ENCODE peak calls at places on chromosome 17, in eight cellular contexts. Y, M, C, D, E, W, O and Q are unnamed samples.

GRCh38 chr17:4230142-4230541 is 33.6 kb downstream of the ANKFY1 start:
- DNase-seq in O (peak; percentile 94), Y (peak; percentile 99), E (no peak), W (peak; percentile 71), C (peak; percentile 99), M (peak; percentile 94), D (peak; percentile 95), Q (no peak)

GRCh38 chr17:81609541-81610353 is 27.2 kb downstream of the NPLOC4 start:
- DNase-seq in Y (no peak), C (no peak), M (no peak), W (no peak), D (peak; percentile 10), O (no peak), E (no peak), Q (no peak)

GRCh38 chr17:66549312-66549705 is 246.9 kb downstream of the PRKCA start:
- DNase-seq in Y (peak; percentile 40), O (peak; percentile 77), M (no peak), W (no peak), E (no peak), C (peak; percentile 56), D (peak; percentile 86), Q (no peak)

GRCh38 chr17:40364906-40365305 is 369 bp upstream of the GJD3 start:
- DNase-seq in D (no peak), O (no peak), C (no peak), E (no peak), Y (no peak), W (no peak), M (no peak), Q (no peak)

GRCh38 chr17:47199627-47200324 is 9.4 kb upstream of the MYL4 start:
- DNase-seq in D (no peak), E (no peak), Y (no peak), O (no peak), W (no peak), M (no peak), C (no peak), Q (no peak)

GRCh38 chr17:35731239-35731931 is at the start of gene RASL10B:
- DNase-seq in O (peak; percentile 57), E (peak; percentile 85), M (peak; percentile 49), Y (peak; percentile 34), W (no peak), D (no peak), C (peak; percentile 56), Q (no peak)

GRCh38 chr17:32569171-32570080 is 82.6 kb downstream of the CDK5R1 start:
- DNase-seq in C (no peak), D (no peak), E (peak; percentile 37), M (no peak), O (no peak), Y (no peak), W (no peak), Q (no peak)

GRCh38 chr17:66426397-66427033 is 124.1 kb downstream of the PRKCA start:
- DNase-seq in Y (peak; percentile 45), O (peak; percentile 56), E (no peak), C (peak; percentile 38), D (no peak), W (no peak), M (no peak), Q (no peak)

GRCh38 chr17:13597723-13598347 is 3.9 kb downstream of the HS3ST3A1 start:
- DNase-seq in W (no peak), C (peak; percentile 72), M (peak; percentile 47), O (peak; percentile 79), E (no peak), D (no peak), Y (peak; percentile 74), Q (no peak)

GRCh38 chr17:82838386-82839063 is 1.3 kb downstream of the ZNF750 start:
- DNase-seq in M (peak; percentile 47), Y (peak; percentile 64), C (peak; percentile 29), O (peak; percentile 16), D (no peak), W (no peak), E (no peak), Q (no peak)

GRCh38 chr17:14307560-14308024 is 6.7 kb downstream of the HS3ST3B1 start:
- DNase-seq in Y (no peak), W (no peak), E (no peak), C (no peak), O (peak; percentile 82), D (peak; percentile 55), M (peak; percentile 65), Q (no peak)

GRCh38 chr17:37830151-37830993 is 85.5 kb upstream of the HNF1B start:
- DNase-seq in O (no peak), M (no peak), E (no peak), D (no peak), C (no peak), W (no peak), Y (no peak), Q (no peak)

GRCh38 chr17:31743767-31744166 is 115.3 kb downstream of the COPRS start:
- DNase-seq in D (no peak), E (no peak), M (no peak), W (no peak), O (peak; percentile 20), Y (no peak), C (peak; percentile 50), Q (no peak)

GRCh38 chr17:41967141-41967920 is 736 bp downstream of the CNP start:
- DNase-seq in O (peak; percentile 29), M (no peak), W (no peak), C (peak; percentile 30), E (peak; percentile 59), Y (no peak), D (no peak), Q (no peak)

GRCh38 chr17:75012320-75013076 is at the start of gene MRPL58:
- DNase-seq in W (peak; percentile 69), E (peak; percentile 93), C (peak; percentile 91), D (no peak), Y (peak; percentile 87), O (peak; percentile 90), M (peak; percentile 84), Q (no peak)

GRCh38 chr17:83174859-83175550 is 95.6 kb downstream of the METRNL start:
- DNase-seq in E (peak; percentile 31), W (no peak), O (no peak), C (no peak), M (no peak), Y (no peak), D (no peak), Q (no peak)

GRCh38 chr17:34616148-34616547 is 36.8 kb downstream of the TMEM132E start:
- DNase-seq in M (no peak), O (no peak), Y (no peak), C (no peak), W (no peak), D (no peak), E (no peak), Q (no peak)

GRCh38 chr17:18038861-18039534 is at the start of the genes ATPAF2 and GID4:
- DNase-seq in E (peak; percentile 99), D (peak; percentile 93), Y (peak; percentile 99), W (peak; percentile 100), C (peak; percentile 99), O (peak; percentile 99), M (peak; percentile 100), Q (peak; percentile 97)
- H3K4me3 ChIP-seq in E (peak within 1 kb of the TSS; percentile 95), D (peak within 1 kb of the TSS; percentile 80), Y (peak within 1 kb of the TSS; percentile 91), W (peak within 1 kb of the TSS; percentile 97), C (peak within 1 kb of the TSS; percentile 94), O (peak within 1 kb of the TSS; percentile 95), M (peak within 1 kb of the TSS; percentile 85), Q (peak within 1 kb of the TSS; percentile 82)

DNA sequence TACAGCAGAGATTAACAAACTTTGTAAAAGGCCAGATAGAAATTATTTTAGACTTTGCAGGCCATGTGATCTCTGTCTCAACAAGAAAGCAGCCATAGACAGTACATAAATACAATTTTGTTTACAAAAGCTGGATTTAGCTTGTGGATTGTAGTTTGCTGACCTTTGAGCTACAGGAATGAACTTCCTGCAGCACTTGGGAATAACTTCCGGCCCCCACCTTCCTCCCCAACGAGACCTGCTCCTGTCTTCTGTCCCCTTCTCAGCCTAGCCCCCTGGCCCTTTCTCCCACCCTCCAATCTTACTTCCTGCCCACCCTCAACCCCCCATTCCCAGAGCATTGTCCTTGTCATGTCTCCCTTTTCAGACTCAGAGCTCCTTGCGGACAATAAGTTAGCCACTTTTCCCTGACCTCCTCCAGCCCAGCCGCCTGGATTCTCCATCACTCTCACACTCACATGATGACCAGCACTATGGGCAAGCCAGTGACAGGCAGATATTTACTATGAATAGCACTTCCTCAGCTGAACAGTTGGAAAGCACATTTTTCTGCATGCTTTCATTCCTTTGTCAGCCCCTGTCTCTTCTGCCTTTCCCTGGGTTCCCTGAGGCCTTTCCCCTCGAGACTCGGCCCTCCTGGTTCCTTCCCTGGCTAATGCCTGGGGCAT is 27.6 kb upstream of the DLX3 start:
- DNase-seq in C (no peak), O (peak; percentile 53), Y (no peak), E (no peak), D (no peak), M (no peak), W (no peak), Q (no peak)
- TF ChIP-seq CTCF in C (no peak), O (no peak), Y (no peak), E (no peak), D (no peak), M (no peak), W (no peak), Q (no peak)

DNA sequence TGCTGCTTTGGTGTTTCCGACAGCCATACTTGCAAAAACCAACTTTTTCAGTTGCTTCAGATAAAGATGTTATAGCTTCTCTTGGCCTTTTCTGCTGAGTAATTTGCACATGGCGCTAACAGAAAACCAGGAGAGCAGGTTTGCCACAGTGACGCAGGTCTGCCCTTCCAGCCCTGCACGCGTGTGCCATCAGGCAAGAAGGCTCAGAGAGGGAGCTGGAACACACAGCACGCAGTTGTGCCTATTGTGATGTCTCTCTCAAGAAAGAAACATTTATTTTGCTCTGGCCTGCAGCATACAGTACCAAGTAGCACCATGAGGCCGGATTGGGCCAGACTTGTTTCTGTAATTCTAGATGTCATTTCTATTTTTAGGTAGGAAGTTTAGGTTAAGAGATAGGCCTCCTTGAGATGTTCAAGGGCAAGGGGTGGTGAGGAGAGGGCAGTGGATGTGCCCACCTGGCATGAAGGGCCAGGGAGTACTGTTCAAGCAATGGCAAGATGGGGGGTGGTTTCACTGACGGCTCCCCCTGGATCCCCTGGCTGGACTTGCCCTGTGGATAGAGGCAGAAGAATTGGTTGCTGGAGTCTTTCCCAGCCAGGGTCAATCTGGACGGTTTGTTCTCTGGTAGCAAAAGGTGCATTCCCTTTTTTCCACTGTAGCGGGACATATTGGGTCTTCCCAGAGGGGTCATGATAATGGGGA is 1.9 kb downstream of the CBX2 start:
- DNase-seq in O (no peak), Y (no peak), D (no peak), E (no peak), M (no peak), W (no peak), C (no peak), Q (no peak)
- H3K4me3 ChIP-seq in O (no peak overlapping the region), Y (no peak overlapping the region), D (no peak overlapping the region), E (peak overlapping the region; percentile 85), M (no peak overlapping the region), W (no peak overlapping the region), C (no peak overlapping the region), Q (no peak overlapping the region)

DNA sequence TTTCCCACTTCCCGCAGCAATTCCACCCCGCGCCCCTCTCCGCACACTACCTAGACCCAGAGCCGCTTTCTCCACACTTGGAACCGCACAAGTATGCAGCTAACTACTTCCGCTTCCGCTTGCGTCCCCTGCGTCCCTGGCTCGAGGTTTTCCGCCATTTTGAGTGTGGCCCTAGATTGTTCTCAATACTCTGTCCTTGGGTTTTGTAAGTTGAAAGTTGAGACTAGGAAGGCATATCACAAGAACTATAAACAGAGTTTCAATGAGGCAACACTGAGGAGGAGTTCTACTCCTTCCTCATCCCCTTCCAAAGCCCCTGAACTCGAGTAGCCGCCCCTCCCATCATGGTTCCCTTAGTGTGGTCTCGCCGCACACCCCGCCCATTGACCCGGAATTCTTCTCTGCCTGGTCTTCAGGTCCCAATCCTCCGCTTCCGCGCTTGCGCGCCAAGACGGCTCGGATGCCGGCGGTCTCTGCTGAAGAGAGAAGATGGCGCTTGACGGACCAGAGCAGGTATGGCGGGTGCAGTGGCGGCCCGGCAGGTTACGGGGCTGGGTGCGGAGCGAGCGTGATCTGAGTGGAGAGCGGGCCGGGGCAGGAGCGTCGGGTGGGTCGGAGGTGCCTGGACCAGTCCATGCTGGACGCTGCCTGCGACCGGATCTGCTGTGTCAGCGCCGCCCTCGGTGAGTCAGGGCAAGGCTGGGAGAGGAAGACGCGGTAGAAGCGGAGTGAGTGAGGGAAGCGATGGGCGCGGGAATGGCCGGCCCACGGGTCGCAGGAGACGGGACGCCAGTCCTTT is at the start of the genes FTSJ3 and PSMC5:
- DNase-seq in O (peak; percentile 97), W (peak; percentile 98), Y (peak; percentile 96), D (peak; percentile 66), E (peak; percentile 92), M (peak; percentile 90), C (peak; percentile 96), Q (peak; percentile 79)
- TF ChIP-seq CTCF in O (peak; percentile 62), W (peak; percentile 17), Y (peak; percentile 47), D (peak; percentile 31), E (peak; percentile 46), M (peak; percentile 27), C (peak; percentile 19), Q (peak; percentile 43)